ENCODE peak calls at places on chromosomes 1 and 21, in nine cellular contexts. V is A549, D is transverse colon, H is sigmoid colon, U is Peyer's patch, P is stomach, Z is heart left ventricle, C is spleen, K is right lobe of liver. F is an unnamed sample.

GRCh38 chr1:91736999-91737615 is 148.8 kb downstream of the TGFBR3 start:
- DNase-seq in V (peak; percentile 86), D (peak; percentile 16), H (peak; percentile 81), U (no peak), P (no peak), Z (no peak), C (no peak), K (no peak), F (peak; percentile 79)

GRCh38 chr1:9315411-9316079 is 22.9 kb downstream of the SPSB1 start:
- DNase-seq in V (peak; percentile 43), D (no peak), H (no peak), U (no peak), P (no peak), Z (no peak), C (no peak), K (no peak), F (peak; percentile 85)

GRCh38 chr1:189904509-189904908 is 573.2 kb downstream of the BRINP3 start:
- DNase-seq in V (no peak), D (no peak), H (no peak), U (no peak), P (no peak), Z (no peak), C (no peak), K (no peak), F (no peak)

GRCh38 chr1:165883056-165883455 is 55.6 kb downstream of the UCK2 start:
- DNase-seq in V (no peak), D (no peak), H (no peak), U (no peak), P (no peak), Z (no peak), C (no peak), K (no peak), F (no peak)

GRCh38 chr1:37811027-37811655 is 3.1 kb upstream of the YRDC start:
- DNase-seq in V (peak; percentile 85), D (peak; percentile 74), H (peak; percentile 81), U (peak; percentile 77), P (peak; percentile 67), Z (peak; percentile 57), C (peak; percentile 90), K (peak; percentile 50), F (peak; percentile 62)

GRCh38 chr1:77300566-77300965 is 18.7 kb downstream of the AK5 start:
- DNase-seq in V (no peak), D (no peak), H (no peak), U (no peak), P (no peak), Z (no peak), C (no peak), K (no peak), F (no peak)

GRCh38 chr1:25875154-25875855 is at the start of gene PAQR7:
- DNase-seq in V (peak; percentile 37), D (peak; percentile 77), H (peak; percentile 93), U (peak; percentile 88), P (peak; percentile 87), Z (peak; percentile 73), C (peak; percentile 93), K (peak; percentile 81), F (peak; percentile 89)

GRCh38 chr1:168735987-168736386 is 7.0 kb upstream of the DPT start:
- DNase-seq in V (no peak), D (no peak), H (no peak), U (no peak), P (no peak), Z (no peak), C (no peak), K (no peak), F (no peak)

GRCh38 chr1:203858055-203858454 is 3.3 kb upstream of the SNRPE start:
- DNase-seq in V (peak; percentile 26), D (no peak), H (no peak), U (no peak), P (no peak), Z (no peak), C (no peak), K (no peak), F (no peak)

GRCh38 chr1:116089870-116090269 is 21.3 kb upstream of the MAB21L3 start:
- DNase-seq in V (no peak), D (no peak), H (no peak), U (no peak), P (no peak), Z (no peak), C (no peak), K (no peak), F (no peak)

GRCh38 chr1:54338479-54338878 is 67.7 kb downstream of the SSBP3 start:
- DNase-seq in V (no peak), D (no peak), H (no peak), U (no peak), P (no peak), Z (no peak), C (no peak), K (no peak), F (no peak)

GRCh38 chr21:36097427-36098230 is 27.8 kb downstream of the CBR1 start:
- DNase-seq in V (no peak), D (no peak), H (no peak), U (no peak), P (no peak), Z (no peak), C (no peak), K (no peak), F (peak; percentile 31)

GRCh38 chr1:244614879-244615278 is 38.0 kb upstream of the DESI2 start:
- DNase-seq in V (no peak), D (no peak), H (no peak), U (no peak), P (no peak), Z (no peak), C (no peak), K (no peak), F (no peak)

DNA sequence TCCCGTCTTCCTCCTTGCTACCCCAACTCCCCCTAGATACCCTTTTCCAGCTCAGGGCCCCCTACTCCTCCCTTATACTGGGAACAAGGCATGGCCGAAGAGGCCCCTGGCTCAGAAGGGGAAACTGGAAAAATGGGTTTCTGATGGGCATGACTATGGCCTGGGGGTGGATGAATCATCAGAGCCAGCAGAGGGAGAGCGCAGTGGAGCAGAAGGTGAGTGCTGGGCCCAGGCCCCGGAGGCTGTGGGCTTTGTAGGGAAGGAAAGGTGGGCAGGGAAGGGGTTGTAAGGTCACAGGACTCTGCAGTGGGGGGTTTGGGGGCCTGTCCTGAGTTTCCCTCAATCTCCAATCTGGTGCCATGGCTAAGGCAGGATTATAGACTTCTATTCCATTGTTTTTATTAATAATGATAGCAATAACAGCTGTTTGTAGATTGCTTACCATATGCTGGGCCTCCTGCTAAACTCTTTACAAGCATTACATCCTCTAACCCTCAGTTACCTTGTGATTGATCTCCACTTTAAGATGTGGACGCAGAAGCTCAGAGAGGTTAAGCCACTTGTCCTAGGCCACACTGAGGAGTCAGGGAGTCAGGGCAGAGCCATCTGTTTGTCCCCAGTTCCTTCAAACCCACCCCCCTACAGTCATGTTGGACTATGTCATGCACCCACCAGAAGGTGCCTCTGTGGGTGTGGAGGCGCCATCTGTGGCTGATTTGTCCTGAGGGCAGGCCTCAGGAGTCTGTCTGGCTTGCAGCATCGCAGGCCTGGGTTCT is 36.2 kb upstream of the ZNF362 start:
- DNase-seq in V (no peak), D (no peak), H (no peak), U (no peak), P (no peak), Z (no peak), C (no peak), K (no peak), F (no peak)
- TF ChIP-seq CTCF in V (no peak), D (no peak), H (no peak), U (no peak), P (no peak), Z (no peak), C (no peak), K (no peak), F (no peak)

GRCh38 chr1:62687903-62688686 is at the start of gene DOCK7:
- DNase-seq in V (peak; percentile 77), D (peak; percentile 85), H (peak; percentile 86), U (peak; percentile 86), P (peak; percentile 80), Z (peak; percentile 83), C (peak; percentile 91), K (peak; percentile 83), F (peak; percentile 62)
- TF ChIP-seq POLR2A in V (peak; percentile 43), D (no peak), H (no peak), U (peak; percentile 44), P (no peak), Z (peak; percentile 26), C (no peak), K (peak; percentile 88), F (no peak)

DNA sequence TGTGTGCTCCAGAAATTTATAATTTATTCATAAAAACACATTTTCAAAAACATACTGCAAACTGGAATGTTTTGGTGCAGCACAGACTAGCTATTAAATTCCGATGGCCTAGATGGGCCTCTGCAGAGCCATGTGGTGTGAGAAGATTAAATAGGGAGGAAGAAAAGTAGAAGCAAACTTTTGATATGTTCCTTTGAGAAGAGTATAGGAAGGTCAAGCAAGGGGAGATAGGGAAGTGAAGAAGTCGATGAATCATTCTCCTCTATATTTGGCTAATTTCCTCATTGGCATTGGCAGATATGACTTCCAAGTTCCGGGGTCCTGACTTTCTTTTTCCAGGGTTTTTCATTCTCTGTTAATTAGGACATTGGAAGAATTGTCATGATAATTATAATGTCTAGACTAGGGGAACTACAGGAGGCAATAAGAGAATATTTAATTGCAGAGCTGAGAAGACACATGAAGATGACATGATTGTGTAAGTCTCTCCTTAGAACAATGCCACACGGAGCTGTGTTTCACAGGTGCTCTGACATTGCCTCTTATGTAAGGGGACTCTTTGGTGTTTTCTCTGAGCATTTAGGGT is 19.3 kb upstream of the ZNF326 start:
- DNase-seq in V (no peak), D (no peak), H (no peak), U (no peak), P (no peak), Z (no peak), C (no peak), K (no peak), F (no peak)
- H3K27ac ChIP-seq in V (peak overlapping the region; percentile 76), D (no peak overlapping the region), H (no peak overlapping the region), U (no peak overlapping the region), P (no peak overlapping the region), Z (no peak overlapping the region), C (peak overlapping the region; percentile 21), K (no peak overlapping the region), F (no peak overlapping the region)

GRCh38 chr21:39923441-39923840 is 56.2 kb downstream of the PCP4 start:
- DNase-seq in V (no peak), D (no peak), H (no peak), U (no peak), P (no peak), Z (no peak), C (no peak), K (no peak), F (no peak)

GRCh38 chr21:39927304-39927886 is 60.2 kb downstream of the PCP4 start:
- DNase-seq in V (no peak), D (no peak), H (no peak), U (no peak), P (peak; percentile 30), Z (peak; percentile 40), C (no peak), K (no peak), F (peak; percentile 20)

DNA sequence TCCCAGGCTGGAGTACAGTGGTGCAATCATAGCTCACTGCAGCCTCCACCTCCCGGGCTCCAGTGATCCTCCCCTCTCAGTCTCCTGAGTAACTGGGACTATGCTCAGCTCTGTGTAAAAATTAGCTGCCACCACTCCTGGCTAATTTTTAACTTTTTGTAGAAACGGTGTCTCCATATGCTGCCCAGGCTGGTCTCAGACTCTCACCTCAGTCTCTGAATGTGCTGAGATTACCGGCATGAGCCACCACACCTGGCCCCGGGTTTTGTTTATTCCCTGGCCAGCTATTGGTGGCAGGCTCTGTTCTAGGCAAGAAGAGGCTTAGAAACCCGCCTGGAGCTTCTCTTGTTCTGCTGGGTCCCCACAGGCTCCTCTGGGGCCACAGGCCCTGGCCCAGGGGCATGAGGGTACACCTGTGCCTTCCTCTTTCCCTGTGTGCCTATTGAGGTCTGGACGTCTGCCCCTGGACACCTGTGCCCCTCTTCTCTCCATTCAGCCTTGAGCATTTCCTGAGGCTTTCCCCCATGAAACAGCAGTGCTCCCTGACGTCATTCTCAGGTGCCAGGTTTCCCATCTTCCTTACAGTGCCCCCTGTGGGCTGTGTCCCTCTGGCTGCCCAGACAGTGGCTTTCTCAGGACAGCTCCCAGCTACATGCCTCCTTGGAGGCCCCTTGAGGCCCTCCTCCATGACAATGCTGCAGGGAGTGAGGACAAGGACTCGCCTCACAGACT is 57.5 kb downstream of the PCP4 start:
- DNase-seq in V (no peak), D (no peak), H (no peak), U (no peak), P (no peak), Z (no peak), C (no peak), K (no peak), F (no peak)
- TF ChIP-seq CTCF in V (no peak), D (no peak), H (no peak), U (no peak), P (no peak), Z (no peak), C (no peak), K (no peak), F (no peak)